ENCODE peak calls at places on chromosomes 7 and 10, in ten cellular contexts. K, R, P, F, B, G, I, Y, Z and S are unnamed samples.

GRCh38 chr7:99665312-99665759 is 14.5 kb downstream of the CYP3A5 start:
- DNase-seq in K (no peak), R (no peak), P (no peak), F (no peak), B (no peak), G (no peak), I (no peak), Y (no peak), Z (no peak), S (no peak)

GRCh38 chr10:44384601-44385422 is at the start of gene CXCL12:
- DNase-seq in K (peak; percentile 68), R (peak; percentile 32), P (peak; percentile 72), F (peak; percentile 73), B (peak; percentile 78), G (no peak), I (no peak), Y (peak; percentile 40), Z (no peak), S (no peak)

GRCh38 chr10:55630491-55631056 is 730.5 kb downstream of the ZWINT start:
- DNase-seq in K (no peak), R (no peak), P (no peak), F (no peak), B (peak; percentile 26), G (no peak), I (no peak), Y (peak; percentile 53), Z (no peak), S (peak; percentile 47)

GRCh38 chr7:112157072-112157471 is 49.1 kb downstream of the DOCK4 start:
- DNase-seq in K (no peak), R (no peak), P (no peak), F (no peak), B (peak; percentile 84), G (no peak), I (no peak), Y (no peak), Z (no peak), S (no peak)

GRCh38 chr7:8283968-8284367 is 22.0 kb upstream of the ICA1 start:
- DNase-seq in K (no peak), R (no peak), P (peak; percentile 70), F (no peak), B (no peak), G (no peak), I (no peak), Y (no peak), Z (no peak), S (no peak)

GRCh38 chr7:106065560-106066500 is 46.3 kb downstream of the SYPL1 start:
- DNase-seq in K (no peak), R (no peak), P (no peak), F (no peak), B (peak; percentile 72), G (no peak), I (no peak), Y (no peak), Z (no peak), S (no peak)

GRCh38 chr7:88312061-88312663 is 5.5 kb upstream of the STEAP4 start:
- DNase-seq in K (peak; percentile 90), R (peak; percentile 80), P (peak; percentile 77), F (peak; percentile 67), B (peak; percentile 59), G (peak; percentile 90), I (no peak), Y (no peak), Z (no peak), S (no peak)

GRCh38 chr7:40057292-40057691 is 77.1 kb downstream of the MPLKIP start:
- DNase-seq in K (no peak), R (no peak), P (peak; percentile 32), F (no peak), B (peak; percentile 61), G (no peak), I (no peak), Y (no peak), Z (no peak), S (no peak)

GRCh38 chr10:73810735-73811465 is 498 bp downstream of the NDST2 start:
- DNase-seq in K (no peak), R (no peak), P (peak; percentile 47), F (peak; percentile 54), B (peak; percentile 60), G (no peak), I (peak; percentile 52), Y (peak; percentile 53), Z (peak; percentile 48), S (no peak)

GRCh38 chr7:157495594-157495993 is 158.8 kb downstream of the DNAJB6 start:
- DNase-seq in K (no peak), R (no peak), P (peak; percentile 7), F (no peak), B (no peak), G (no peak), I (no peak), Y (no peak), Z (no peak), S (no peak)

GRCh38 chr10:45442251-45442650 is 68.2 kb downstream of the ALOX5 start:
- DNase-seq in K (no peak), R (no peak), P (no peak), F (no peak), B (no peak), G (no peak), I (no peak), Y (no peak), Z (no peak), S (no peak)

GRCh38 chr10:64041185-64041988 is 520.2 kb downstream of the REEP3 start:
- DNase-seq in K (peak; percentile 68), R (peak; percentile 55), P (peak; percentile 63), F (peak; percentile 54), B (peak; percentile 78), G (peak; percentile 67), I (peak; percentile 63), Y (peak; percentile 87), Z (peak; percentile 64), S (peak; percentile 69)
- H3K4me3 ChIP-seq in K (peak overlapping the region; percentile 36), R (peak overlapping the region; percentile 28), P (no peak overlapping the region), F (peak overlapping the region; percentile 43), B (no peak overlapping the region), G (no peak overlapping the region), I (peak overlapping the region; percentile 48), Y (no peak overlapping the region), Z (peak overlapping the region; percentile 56), S (no peak overlapping the region)

GRCh38 chr10:63192826-63193225 is 59.7 kb downstream of the NRBF2 start:
- DNase-seq in K (no peak), R (no peak), P (no peak), F (no peak), B (peak; percentile 53), G (no peak), I (no peak), Y (no peak), Z (no peak), S (no peak)

GRCh38 chr10:63201118-63201517 is 68.0 kb downstream of the NRBF2 start:
- DNase-seq in K (no peak), R (no peak), P (no peak), F (no peak), B (no peak), G (no peak), I (no peak), Y (no peak), Z (no peak), S (no peak)

GRCh38 chr10:63200416-63200815 is 67.3 kb downstream of the NRBF2 start:
- DNase-seq in K (no peak), R (no peak), P (no peak), F (no peak), B (no peak), G (no peak), I (no peak), Y (peak; percentile 74), Z (no peak), S (no peak)

GRCh38 chr10:63199716-63200115 is 66.6 kb downstream of the NRBF2 start:
- DNase-seq in K (no peak), R (no peak), P (no peak), F (no peak), B (no peak), G (no peak), I (no peak), Y (peak; percentile 57), Z (no peak), S (no peak)

DNA sequence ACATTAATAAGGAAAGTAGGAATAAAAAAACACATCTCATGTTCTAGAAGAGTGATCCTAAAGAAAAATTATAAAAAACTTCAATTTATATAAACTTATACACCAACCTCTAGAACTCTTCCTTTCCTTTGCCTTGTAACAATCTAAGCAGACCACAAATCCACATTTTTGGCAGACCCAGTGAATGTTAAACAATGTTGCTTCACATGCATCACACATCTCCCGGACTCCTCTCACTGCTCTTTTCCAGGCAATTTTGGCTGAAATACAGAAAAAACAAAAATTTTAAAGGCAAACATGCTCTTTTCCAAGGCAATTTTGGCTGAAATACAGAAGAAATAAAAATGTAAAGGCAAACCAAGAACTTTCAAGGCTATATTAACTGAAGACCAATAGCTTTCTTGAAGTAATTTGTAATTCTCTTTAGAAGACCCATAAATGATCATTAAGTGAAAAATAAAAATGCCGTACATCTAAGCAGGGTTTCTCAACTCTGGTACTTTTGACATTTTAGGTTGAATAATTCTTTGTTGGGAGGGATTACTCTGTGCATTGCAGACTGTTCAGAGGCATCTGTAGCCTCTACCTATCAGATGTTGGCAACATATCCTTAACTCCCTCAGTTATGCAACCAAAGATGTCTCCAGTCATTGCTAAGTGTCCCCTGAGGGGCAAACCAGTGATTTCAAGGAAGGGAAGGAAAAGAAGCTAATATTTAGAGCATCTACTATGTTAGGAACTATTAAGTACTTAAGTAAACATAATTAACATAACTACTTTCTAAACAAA is 64.4 kb downstream of the NRBF2 start:
- DNase-seq in K (no peak), R (no peak), P (no peak), F (no peak), B (peak; percentile 84), G (no peak), I (no peak), Y (peak; percentile 34), Z (no peak), S (no peak)
- H3K36me3 ChIP-seq in K (peaks cover 48% of the 10 kb centered on the region), R (peaks cover 48% of the 10 kb centered on the region), P (no peaks in the 10 kb centered on the region), F (peaks cover 92% of the 10 kb centered on the region), B (peaks cover 52% of the 10 kb centered on the region), G (no peaks in the 10 kb centered on the region), I (peaks cover 48% of the 10 kb centered on the region), Y (no peaks in the 10 kb centered on the region), Z (peaks cover 12% of the 10 kb centered on the region), S (peaks cover 71% of the 10 kb centered on the region)

GRCh38 chr10:103186128-103186527 is 6.9 kb downstream of the NT5C2 start:
- DNase-seq in K (no peak), R (no peak), P (no peak), F (no peak), B (no peak), G (no peak), I (no peak), Y (no peak), Z (no peak), S (no peak)
- H3K27ac ChIP-seq in K (no peak overlapping the region), R (peak overlapping the region; percentile 59), P (no peak overlapping the region), F (no peak overlapping the region), B (no peak overlapping the region), G (no peak overlapping the region), I (no peak overlapping the region), Y (no peak overlapping the region), Z (no peak overlapping the region), S (no peak overlapping the region)

DNA sequence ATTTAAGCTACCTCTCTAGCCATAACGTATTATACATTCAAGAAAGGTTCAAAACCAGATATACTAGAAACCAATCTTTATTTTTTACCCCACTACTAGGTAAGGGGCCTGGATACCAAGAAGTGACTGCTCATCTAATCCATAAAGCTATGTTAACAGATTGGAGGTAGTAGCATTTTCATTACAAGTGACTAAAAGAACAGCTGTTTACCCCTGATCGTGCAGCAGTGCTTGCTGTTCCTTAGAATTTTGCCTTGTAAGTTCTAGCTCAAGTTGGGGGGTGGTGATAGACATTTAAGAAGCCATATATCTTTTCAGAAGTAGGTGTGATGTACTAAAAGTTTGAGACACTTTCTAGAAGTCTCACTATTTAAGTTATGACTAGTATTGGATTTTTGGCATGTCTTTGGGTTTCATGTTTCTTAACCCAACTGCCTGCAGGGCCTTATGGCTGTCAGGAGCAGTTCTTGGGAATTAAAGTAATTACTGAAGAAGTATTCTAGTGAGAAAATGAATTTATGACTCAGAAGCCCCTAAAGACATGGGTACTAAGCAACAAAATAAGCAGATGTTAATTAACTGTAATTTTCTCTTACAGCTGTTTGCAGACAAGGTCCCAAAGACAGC is 2.3 kb downstream of the PPIA start:
- DNase-seq in K (no peak), R (no peak), P (no peak), F (no peak), B (peak; percentile 60), G (no peak), I (no peak), Y (no peak), Z (no peak), S (no peak)
- H3K4me3 ChIP-seq in K (peak overlapping the region; percentile 86), R (peak overlapping the region; percentile 88), P (no peak overlapping the region), F (peak overlapping the region; percentile 71), B (peak overlapping the region; percentile 83), G (peak overlapping the region; percentile 12), I (peak overlapping the region; percentile 68), Y (peak overlapping the region; percentile 2), Z (no peak overlapping the region), S (no peak overlapping the region)